ENCODE peak calls at places on chromosome 18, in seven cellular contexts. T is colonic mucosa, U is BE2C, B is endothelial cell, A is astrocyte of the cerebellum, V is breast epithelium, X is adrenal gland. D is an unnamed sample.

GRCh38 chr18:32488078-32488477 is 17.4 kb upstream of the GAREM1 start:
- DNase-seq in T (no peak), U (no peak), B (no peak), A (no peak), V (no peak), X (no peak), D (no peak)

GRCh38 chr18:57813245-57813644 is 10.1 kb upstream of the ATP8B1 start:
- DNase-seq in T (no peak), U (no peak), B (no peak), A (peak), V (no peak), X (no peak), D (no peak)

GRCh38 chr18:57249896-57250295 is 102.5 kb upstream of the ST8SIA3 start:
- DNase-seq in T (no peak), U (no peak), B (no peak), A (no peak), V (no peak), X (no peak), D (no peak)

GRCh38 chr18:67514901-67515540 is 1.5 kb downstream of the DSEL start:
- DNase-seq in T (no peak), U (no peak), B (no peak), A (no peak), V (no peak), X (no peak), D (no peak)

GRCh38 chr18:68826111-68826510 is 28.2 kb downstream of the CCDC102B start:
- DNase-seq in T (no peak), U (no peak), B (no peak), A (no peak), V (no peak), X (no peak), D (no peak)

GRCh38 chr18:41887100-41887499 is 67.9 kb upstream of the PIK3C3 start:
- DNase-seq in T (no peak), U (no peak), B (no peak), A (no peak), V (no peak), X (no peak), D (no peak)

GRCh38 chr18:65735166-65735565 is 15.6 kb upstream of the CDH7 start:
- DNase-seq in T (no peak), U (no peak), B (no peak), A (no peak), V (no peak), X (no peak), D (no peak)

GRCh38 chr18:38790303-38790702 is 1224.7 kb upstream of the CELF4 start:
- DNase-seq in T (no peak), U (no peak), B (peak), A (no peak), V (no peak), X (no peak), D (no peak)

GRCh38 chr18:58584219-58585127 is 44.4 kb downstream of the ALPK2 start:
- DNase-seq in T (no peak), U (no peak), B (no peak), A (peak), V (no peak), X (no peak), D (no peak)

GRCh38 chr18:73948497-73948896 is 199.1 kb downstream of the FBXO15 start:
- DNase-seq in T (no peak), U (no peak), B (no peak), A (peak), V (no peak), X (no peak), D (no peak)

GRCh38 chr18:2281523-2282199 is 289.6 kb downstream of the METTL4 start:
- DNase-seq in T (no peak), U (no peak), B (no peak), A (no peak), V (no peak), X (no peak), D (no peak)

GRCh38 chr18:39053569-39053968 is 1488.0 kb upstream of the CELF4 start:
- DNase-seq in T (no peak), U (no peak), B (no peak), A (no peak), V (no peak), X (no peak), D (no peak)

GRCh38 chr18:5546660-5547059 is 2.9 kb upstream of the EPB41L3 start:
- DNase-seq in T (no peak), U (no peak), B (peak), A (peak), V (no peak), X (peak), D (peak)

GRCh38 chr18:24492445-24492844 is 32.0 kb downstream of the HRH4 start:
- DNase-seq in T (no peak), U (no peak), B (no peak), A (no peak), V (no peak), X (no peak), D (no peak)

GRCh38 chr18:26543368-26543767 is 5.0 kb downstream of the KCTD1 start:
- DNase-seq in T (peak), U (no peak), B (no peak), A (no peak), V (no peak), X (no peak), D (no peak)

GRCh38 chr18:58605027-58606020 is 23.6 kb downstream of the ALPK2 start:
- DNase-seq in T (no peak), U (no peak), B (no peak), A (peak), V (no peak), X (no peak), D (no peak)

GRCh38 chr18:31672628-31673027 is 11.8 kb downstream of the B4GALT6 start:
- DNase-seq in T (no peak), U (no peak), B (no peak), A (no peak), V (no peak), X (no peak), D (no peak)

GRCh38 chr18:48816554-48816953 is 134.2 kb downstream of the SMAD7 start:
- DNase-seq in T (no peak), U (no peak), B (no peak), A (no peak), V (no peak), X (peak), D (peak)

GRCh38 chr18:25517881-25518715 is 166.1 kb upstream of the ZNF521 start:
- DNase-seq in T (no peak), U (no peak), B (no peak), A (no peak), V (no peak), X (no peak), D (no peak)

GRCh38 chr18:79353238-79353637 is 42.5 kb upstream of the NFATC1 start:
- DNase-seq in T (no peak), U (no peak), B (peak), A (no peak), V (no peak), X (no peak), D (peak)
- TF ChIP-seq CTCF in T (no peak), U (peak), B (no peak), A (peak), V (no peak), X (no peak), D (peak)

GRCh38 chr18:75546964-75547363 is 119.5 kb upstream of the SMIM21 start:
- DNase-seq in T (no peak), U (no peak), B (no peak), A (no peak), V (no peak), X (no peak), D (no peak)
- TF ChIP-seq CTCF in T (no peak), U (peak), B (no peak), A (no peak), V (no peak), X (no peak), D (no peak)

GRCh38 chr18:59631583-59632181 is 65.5 kb downstream of the CCBE1 start:
- DNase-seq in T (no peak), U (no peak), B (peak), A (peak), V (no peak), X (no peak), D (peak)
- TF ChIP-seq CTCF in T (peak), U (peak), B (peak), A (peak), V (no peak), X (peak), D (peak)

DNA sequence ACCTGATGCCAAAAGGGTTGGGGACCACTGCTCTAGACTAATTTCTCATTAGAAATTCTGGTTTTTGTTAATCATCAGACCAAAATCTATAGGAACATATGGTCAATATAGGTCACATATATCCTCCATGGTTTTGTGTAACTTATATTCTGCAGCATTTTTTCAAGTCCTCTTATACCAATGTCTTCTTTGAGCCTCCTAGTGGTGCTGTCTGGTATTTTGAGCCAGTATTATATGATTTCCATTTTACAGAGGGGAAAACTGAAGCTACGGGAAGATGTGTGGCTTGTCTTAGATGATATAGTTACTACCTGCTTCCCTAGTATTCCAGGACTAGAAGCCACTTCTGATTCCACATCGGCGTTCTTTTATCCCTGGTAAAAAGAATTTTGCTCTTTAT is 13.8 kb downstream of the MAPK4 start:
- DNase-seq in T (no peak), U (no peak), B (no peak), A (no peak), V (no peak), X (no peak), D (no peak)
- TF ChIP-seq CTCF in T (no peak), U (no peak), B (peak), A (no peak), V (no peak), X (no peak), D (peak)

GRCh38 chr18:62189208-62189607 is 2.2 kb downstream of the RELCH start:
- DNase-seq in T (no peak), U (no peak), B (no peak), A (no peak), V (no peak), X (no peak), D (no peak)

GRCh38 chr18:62186656-62187542 is at the start of the genes PIGN and RELCH:
- DNase-seq in T (peak), U (peak), B (peak), A (peak), V (peak), X (peak), D (peak)

GRCh38 chr18:62183578-62184195 is 3.2 kb downstream of the PIGN start:
- DNase-seq in T (peak), U (peak), B (peak), A (peak), V (no peak), X (no peak), D (no peak)

GRCh38 chr18:62182220-62182619 is 4.6 kb downstream of the PIGN start:
- DNase-seq in T (no peak), U (no peak), B (no peak), A (no peak), V (no peak), X (no peak), D (no peak)

GRCh38 chr18:62187543-62188378 is 706 bp downstream of the RELCH start:
- DNase-seq in T (peak), U (peak), B (peak), A (peak), V (no peak), X (peak), D (peak)
- TF ChIP-seq CTCF in T (no peak), U (peak), B (no peak), A (peak), V (peak), X (no peak), D (no peak)

DNA sequence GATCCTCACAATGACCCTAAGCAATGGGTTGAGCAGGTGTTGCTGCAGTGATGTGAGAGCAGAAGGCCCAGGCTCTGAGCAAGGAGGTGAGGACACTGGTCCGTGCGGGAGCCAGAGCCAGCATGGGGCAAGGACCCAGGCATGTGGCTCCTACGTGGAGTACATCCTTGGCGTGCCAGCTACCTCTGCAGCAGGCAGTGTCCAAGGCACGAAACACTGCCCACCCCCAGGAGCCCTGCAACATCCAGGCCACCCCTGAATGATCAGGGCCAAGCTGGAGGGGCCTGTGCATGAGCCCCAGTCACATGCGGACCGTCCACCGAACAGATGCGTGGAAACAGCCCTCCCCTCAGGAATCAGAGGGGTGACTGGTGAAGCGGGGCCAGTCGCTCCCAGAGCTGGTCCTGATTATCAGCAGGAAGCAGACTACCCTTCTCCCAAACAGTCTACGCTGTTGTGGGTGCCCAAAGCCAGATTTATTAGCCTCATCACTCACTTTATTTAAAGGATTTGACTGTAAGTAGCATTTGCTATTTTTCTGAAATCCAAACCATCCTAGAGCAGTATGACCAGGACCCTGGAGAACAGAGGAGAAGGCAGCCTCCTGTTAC is 16.8 kb downstream of the CELF4 start:
- DNase-seq in T (no peak), U (peak), B (no peak), A (no peak), V (no peak), X (no peak), D (no peak)
- TF ChIP-seq CTCF in T (no peak), U (no peak), B (no peak), A (no peak), V (no peak), X (no peak), D (no peak)

GRCh38 chr18:12657048-12657848 is 659 bp downstream of the SPIRE1 start:
- DNase-seq in T (no peak), U (peak), B (peak), A (no peak), V (no peak), X (peak), D (peak)

GRCh38 chr18:12654971-12655370 is 2.9 kb downstream of the SPIRE1 start:
- DNase-seq in T (no peak), U (no peak), B (no peak), A (no peak), V (no peak), X (no peak), D (no peak)

GRCh38 chr18:12656671-12657047 is 1.2 kb downstream of the SPIRE1 start:
- DNase-seq in T (no peak), U (no peak), B (no peak), A (no peak), V (no peak), X (no peak), D (no peak)

GRCh38 chr18:12659904-12660605 is 2.1 kb upstream of the SPIRE1 start:
- DNase-seq in T (peak), U (peak), B (peak), A (peak), V (no peak), X (peak), D (peak)

GRCh38 chr18:12657849-12658829 is at the start of gene SPIRE1:
- DNase-seq in T (peak), U (peak), B (peak), A (no peak), V (peak), X (peak), D (peak)
- TF ChIP-seq CTCF in T (no peak), U (no peak), B (no peak), A (no peak), V (no peak), X (no peak), D (no peak)

GRCh38 chr18:23072079-23072478 is 63.2 kb upstream of the CABLES1 start:
- DNase-seq in T (no peak), U (no peak), B (no peak), A (no peak), V (no peak), X (no peak), D (no peak)

GRCh38 chr18:23073996-23074606 is 61.2 kb upstream of the CABLES1 start:
- DNase-seq in T (no peak), U (no peak), B (no peak), A (no peak), V (no peak), X (no peak), D (no peak)

DNA sequence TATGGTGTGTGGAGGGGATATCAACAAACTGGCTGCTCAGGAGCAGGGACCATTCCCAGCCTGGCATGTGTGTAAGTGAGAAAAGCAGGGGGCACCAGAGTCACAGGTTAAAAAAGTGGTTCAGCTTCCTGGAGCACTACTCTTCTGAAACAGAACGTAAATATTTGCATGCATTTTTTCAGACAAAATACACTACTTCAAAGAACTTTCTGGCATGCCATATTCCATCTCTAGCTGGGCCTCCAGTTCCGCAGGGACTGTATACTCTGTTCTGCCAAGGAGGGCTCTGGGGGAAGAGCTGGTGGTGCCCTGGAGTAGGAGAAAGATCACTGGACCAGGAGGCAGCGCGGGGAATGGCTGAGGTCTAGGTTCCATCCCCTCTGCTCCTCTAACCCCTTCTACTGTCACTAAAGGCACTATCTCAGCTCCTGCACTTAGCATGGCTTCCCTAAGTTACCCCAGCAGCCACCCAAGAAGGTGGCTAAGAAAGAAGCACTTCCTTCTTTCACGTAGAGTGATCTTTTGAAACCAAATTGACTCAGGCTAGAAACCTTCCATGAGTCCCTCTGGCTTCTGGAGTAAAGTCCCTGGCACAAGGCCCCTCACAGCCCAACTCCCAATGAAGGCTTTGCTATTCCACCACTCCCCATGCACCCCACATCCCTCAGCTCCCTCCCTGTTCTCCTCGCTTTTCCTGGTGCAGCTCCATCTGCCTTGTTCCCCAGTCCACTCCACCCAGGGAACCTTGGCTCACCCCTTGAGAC is 57.6 kb upstream of the CABLES1 start:
- DNase-seq in T (no peak), U (no peak), B (no peak), A (no peak), V (peak), X (no peak), D (no peak)
- TF ChIP-seq CTCF in T (peak), U (peak), B (no peak), A (peak), V (no peak), X (no peak), D (no peak)